ENCODE peak calls at places on chromosome 22, in four cellular contexts. Q is HEK293T, T is HepG2, A is K562. V is an unnamed sample.

GRCh38 chr22:44523981-44524759 is 26.1 kb upstream of the RTL6 start:
- DNase-seq in Q (no peak), T (no peak), A (no peak), V (no peak)

GRCh38 chr22:49486225-49486624 is 341.4 kb downstream of the BRD1 start:
- DNase-seq in Q (no peak), T (no peak), A (no peak), V (no peak)

GRCh38 chr22:27474711-27475547 is 326.6 kb downstream of the MN1 start:
- DNase-seq in Q (no peak), T (no peak), A (no peak), V (peak; percentile 76)

GRCh38 chr22:44184006-44184405 is 3.3 kb downstream of the PARVG start:
- DNase-seq in Q (no peak), T (no peak), A (no peak), V (no peak)

GRCh38 chr22:46040471-46041465 is 63.8 kb upstream of the WNT7B start:
- DNase-seq in Q (no peak), T (no peak), A (no peak), V (peak; percentile 11)

GRCh38 chr22:49663311-49663711 is 164.4 kb downstream of the BRD1 start:
- DNase-seq in Q (no peak), T (no peak), A (no peak), V (no peak)

GRCh38 chr22:50704510-50705218 is 32.0 kb downstream of the SHANK3 start:
- DNase-seq in Q (no peak), T (no peak), A (no peak), V (peak; percentile 7)

GRCh38 chr22:47014636-47014930 is 252.1 kb downstream of the TBC1D22A start:
- DNase-seq in Q (no peak), T (no peak), A (no peak), V (no peak)

GRCh38 chr22:50531546-50532352 is 1.9 kb upstream of the TYMP start:
- DNase-seq in Q (no peak), T (no peak), A (no peak), V (peak; percentile 68)

GRCh38 chr22:46081036-46081830 is 69.1 kb upstream of the PPARA start:
- DNase-seq in Q (no peak), T (no peak), A (no peak), V (peak; percentile 7)

GRCh38 chr22:50201191-50202129 is 649 bp downstream of the SELENOO start:
- DNase-seq in Q (no peak), T (peak; percentile 23), A (peak; percentile 45), V (no peak)

GRCh38 chr22:48185071-48185470 is 1422.6 kb downstream of the TBC1D22A start:
- DNase-seq in Q (no peak), T (no peak), A (no peak), V (no peak)

GRCh38 chr22:21902296-21903087 is 35.0 kb upstream of the MAPK1 start:
- DNase-seq in Q (no peak), T (peak; percentile 69), A (peak; percentile 30), V (no peak)

GRCh38 chr22:50703726-50704509 is 31.3 kb downstream of the SHANK3 start:
- DNase-seq in Q (no peak), T (no peak), A (no peak), V (no peak)

GRCh38 chr22:50542416-50542927 is 3.2 kb upstream of the KLHDC7B start:
- DNase-seq in Q (no peak), T (no peak), A (no peak), V (no peak)

GRCh38 chr22:49170053-49170452 is 657.6 kb downstream of the BRD1 start:
- DNase-seq in Q (no peak), T (no peak), A (no peak), V (peak; percentile 36)

GRCh38 chr22:46339956-46340355 is 4.4 kb downstream of the TRMU start:
- DNase-seq in Q (no peak), T (no peak), A (no peak), V (no peak)

GRCh38 chr22:27409299-27409698 is 392.3 kb downstream of the MN1 start:
- DNase-seq in Q (no peak), T (peak; percentile 16), A (no peak), V (no peak)

GRCh38 chr22:46678785-46679700 is 58.9 kb downstream of the GRAMD4 start:
- DNase-seq in Q (no peak), T (no peak), A (no peak), V (no peak)

GRCh38 chr22:49936973-49937757 is 18.7 kb downstream of the CRELD2 start:
- DNase-seq in Q (no peak), T (no peak), A (no peak), V (no peak)

GRCh38 chr22:48959496-48959895 is 868.2 kb downstream of the BRD1 start:
- DNase-seq in Q (no peak), T (no peak), A (no peak), V (no peak)

GRCh38 chr22:45441158-45441557 is 27.7 kb downstream of the RIBC2 start:
- DNase-seq in Q (peak; percentile 61), T (peak; percentile 71), A (peak; percentile 18), V (peak; percentile 60)

GRCh38 chr22:37824674-37825641 is 1.8 kb downstream of the GALR3 start:
- DNase-seq in Q (no peak), T (no peak), A (no peak), V (peak; percentile 63)
- TF ChIP-seq ELF4 in Q (no peak), T (no peak), A (no peak), V (no peak)

GRCh38 chr22:25361899-25362214 is 142.4 kb downstream of the CRYBB2 start:
- DNase-seq in Q (no peak), T (no peak), A (no peak), V (no peak)
- TF ChIP-seq ELF4 in Q (no peak), T (no peak), A (no peak), V (no peak)

DNA sequence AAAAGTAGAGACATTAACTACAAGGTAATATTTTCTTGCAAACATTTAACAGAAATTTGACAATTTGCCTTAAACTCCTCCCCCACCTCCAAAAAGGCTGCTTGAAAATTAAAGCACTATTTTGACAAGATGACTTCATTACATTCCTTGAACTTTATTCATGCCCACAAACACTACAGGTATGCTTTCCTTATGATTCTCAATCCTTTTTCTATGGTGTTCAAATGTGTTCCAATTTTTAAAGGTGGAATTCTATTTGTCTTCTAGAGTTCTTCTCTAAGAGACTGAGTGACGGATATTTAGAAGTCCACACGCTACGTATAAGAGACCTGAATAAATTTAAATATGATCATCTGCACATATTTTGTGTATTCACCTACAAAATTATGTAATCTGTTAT is 69.4 kb downstream of the MRTFA start:
- DNase-seq in Q (no peak), T (no peak), A (no peak), V (no peak)
- TF ChIP-seq ELF4 in Q (no peak), T (no peak), A (no peak), V (no peak)

DNA sequence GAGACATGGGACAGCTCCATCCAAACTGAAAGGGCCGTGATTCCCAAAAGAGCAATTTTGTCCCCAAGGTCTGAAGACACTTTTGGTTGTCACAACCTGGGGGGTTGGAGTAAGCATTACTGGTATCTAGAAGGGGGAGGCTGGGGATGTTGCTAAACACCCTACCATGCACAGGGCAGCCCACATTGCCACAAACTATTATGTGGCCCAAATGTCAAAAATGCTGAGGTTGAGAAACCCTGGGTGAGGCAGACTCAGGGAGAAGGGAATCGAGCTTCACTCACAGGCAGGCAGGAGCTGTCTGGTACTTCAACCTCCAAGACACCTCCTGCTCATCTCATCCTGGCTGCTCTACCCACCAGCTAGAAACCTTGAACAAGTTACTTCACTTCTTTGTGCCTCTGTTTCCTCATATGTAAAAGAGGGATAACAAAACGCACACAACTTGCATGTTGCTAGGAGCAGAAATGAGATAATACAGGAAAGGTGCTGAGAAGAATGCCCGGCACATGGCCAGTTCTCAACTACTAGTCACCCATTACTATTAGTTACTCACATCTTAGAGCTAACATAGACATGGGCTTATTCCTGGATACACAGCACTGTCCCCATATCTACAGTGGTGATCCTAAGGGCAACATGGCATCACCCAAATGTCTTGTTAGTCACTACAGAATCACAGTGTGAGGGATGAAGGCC is 8.8 kb downstream of the SERPIND1 start:
- DNase-seq in Q (no peak), T (no peak), A (no peak), V (no peak)
- TF ChIP-seq ELF4 in Q (no peak), T (no peak), A (no peak), V (no peak)

DNA sequence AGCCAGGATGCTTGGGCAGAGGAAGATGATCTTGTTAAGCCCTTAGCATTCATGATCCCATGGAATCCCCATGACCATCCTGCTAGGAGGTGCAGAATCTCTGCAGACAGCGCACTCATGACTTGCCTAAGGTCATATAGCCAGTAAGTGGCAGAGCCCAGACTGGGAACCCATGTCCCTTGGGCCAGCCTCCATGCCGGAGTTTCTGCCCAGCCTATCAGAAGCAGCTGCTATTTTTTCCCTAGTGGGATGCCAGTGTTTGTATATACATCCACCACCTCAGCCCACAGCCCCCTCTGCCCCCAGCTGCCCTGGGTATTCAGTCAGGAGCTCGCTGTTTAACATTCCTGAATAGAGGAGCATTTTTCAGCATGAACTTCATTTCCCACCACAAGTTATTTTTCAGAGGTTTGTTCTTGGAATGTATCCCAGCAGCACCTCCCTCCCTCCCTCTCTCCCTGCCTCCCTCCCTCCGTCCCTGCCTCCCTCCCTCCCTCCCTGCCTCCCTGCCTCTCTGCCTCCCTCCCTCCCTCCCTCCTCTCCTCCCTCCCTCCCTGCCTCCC is 34.4 kb upstream of the SUSD2 start:
- DNase-seq in Q (no peak), T (no peak), A (no peak), V (peak; percentile 27)
- TF ChIP-seq ELF4 in Q (no peak), T (no peak), A (no peak), V (no peak)

GRCh38 chr22:38750638-38751037 is 5.2 kb downstream of the SUN2 start:
- DNase-seq in Q (no peak), T (no peak), A (no peak), V (no peak)

GRCh38 chr22:38750104-38750503 is 5.7 kb downstream of the SUN2 start:
- DNase-seq in Q (no peak), T (no peak), A (no peak), V (no peak)

GRCh38 chr22:38753894-38754246 is 1.9 kb downstream of the SUN2 start:
- DNase-seq in Q (no peak), T (peak; percentile 88), A (peak; percentile 17), V (no peak)

GRCh38 chr22:38751066-38751421 is 4.8 kb downstream of the SUN2 start:
- DNase-seq in Q (no peak), T (no peak), A (no peak), V (no peak)

DNA sequence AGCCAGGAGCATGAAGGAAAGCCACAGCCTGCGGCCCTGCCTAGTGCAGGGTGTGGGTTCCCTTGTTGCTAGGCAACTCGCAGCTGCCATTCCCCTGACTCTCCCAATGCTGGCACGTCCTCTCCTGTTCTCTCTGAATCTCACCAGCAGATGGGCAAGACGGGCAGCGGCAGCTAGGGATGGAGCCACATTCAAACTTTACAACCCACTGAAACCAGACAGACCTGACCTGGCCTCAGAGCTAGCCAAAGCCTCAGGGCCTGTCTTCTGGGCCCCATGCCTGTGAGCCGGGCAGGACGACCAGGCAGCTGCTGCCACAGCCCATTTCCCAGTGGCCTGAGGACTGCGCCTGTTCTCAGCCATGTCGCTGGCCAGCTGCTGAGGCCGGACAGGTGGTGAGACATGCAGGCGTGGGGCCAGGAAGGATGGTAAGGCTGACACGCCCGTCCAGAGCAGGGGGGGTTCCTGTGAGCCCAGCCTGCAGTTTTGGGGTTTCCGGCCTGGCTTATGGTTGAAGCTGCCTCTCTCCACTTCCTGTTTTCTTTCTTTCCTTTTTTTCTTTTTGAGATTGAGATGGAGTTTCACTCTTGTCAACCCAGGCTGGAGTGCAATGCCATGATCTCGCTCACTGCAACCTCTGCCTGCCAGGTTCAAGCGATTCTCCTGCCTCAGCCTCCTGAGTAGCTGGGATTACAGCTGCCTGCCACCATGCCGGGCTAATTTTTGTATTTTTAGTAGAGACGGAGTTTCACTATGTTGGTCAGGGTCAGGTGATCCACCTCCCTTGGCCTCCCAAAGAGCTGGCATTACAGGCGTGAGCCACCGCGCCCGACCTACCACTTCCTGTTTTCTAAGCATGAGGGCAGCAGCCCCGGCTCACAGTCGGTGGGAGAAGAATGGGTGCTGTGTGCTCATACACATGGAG is 4.1 kb downstream of the SUN2 start:
- DNase-seq in Q (no peak), T (no peak), A (no peak), V (no peak)
- TF ChIP-seq ELF4 in Q (no peak), T (no peak), A (no peak), V (no peak)

V was measured in WTC11.